ENCODE peak calls at places on chromosomes 6 and 20, in nine cellular contexts. M is hepatocyte, Z is astrocyte, P is RWPE1, V is foreskin fibroblast, J is progenitor cell of endocrine pancreas, R is transverse colon, W is fibroblast of pulmonary artery, N is AG10803. B is an unnamed sample.
A peak's percentile ranks its signal among the peaks of the same experiment; 100 is the strongest.

GRCh38 chr6:117352466-117353081 is 73.2 kb downstream of the ROS1 start:
- DNase-seq in R (no peak), W (peak; percentile 50), M (peak; percentile 37), P (peak; percentile 36), N (peak; percentile 16), V (peak; percentile 12), J (no peak), Z (peak; percentile 16), B (peak; percentile 32)

GRCh38 chr6:158622545-158623190 is 21.9 kb downstream of the DYNLT1 start:
- DNase-seq in Z (no peak), P (no peak), N (no peak), R (no peak), M (no peak), V (no peak), W (no peak), J (no peak), B (no peak)

GRCh38 chr6:16559091-16559490 is 202.2 kb downstream of the ATXN1 start:
- DNase-seq in P (no peak), Z (no peak), W (peak; percentile 15), J (no peak), R (no peak), N (no peak), M (no peak), V (no peak), B (no peak)

GRCh38 chr6:37696841-37697735 is 595 bp downstream of the MDGA1 start:
- DNase-seq in N (peak; percentile 12), R (no peak), V (no peak), W (peak; percentile 10), Z (peak; percentile 12), J (peak; percentile 40), P (peak; percentile 28), M (peak; percentile 48), B (no peak)

GRCh38 chr20:19771031-19771430 is 13.0 kb downstream of the RIN2 start:
- DNase-seq in Z (no peak), J (no peak), R (no peak), V (no peak), W (no peak), P (no peak), N (no peak), M (no peak), B (no peak)

GRCh38 chr20:50247196-50248094 is 56.8 kb downstream of the CEBPB start:
- DNase-seq in R (no peak), M (no peak), J (no peak), V (no peak), N (no peak), W (no peak), P (no peak), Z (no peak), B (no peak)

GRCh38 chr6:33198853-33199436 is 1.5 kb downstream of the RXRB start:
- DNase-seq in V (no peak), J (no peak), M (no peak), Z (no peak), P (no peak), N (no peak), W (no peak), R (no peak), B (no peak)

GRCh38 chr6:134519456-134519855 is 201.5 kb upstream of the SGK1 start:
- DNase-seq in J (no peak), W (peak; percentile 89), N (no peak), P (no peak), V (no peak), R (no peak), Z (no peak), M (no peak), B (no peak)

GRCh38 chr6:80769101-80769500 is 662.6 kb downstream of the BCKDHB start:
- DNase-seq in R (no peak), J (no peak), M (no peak), Z (peak; percentile 60), P (no peak), W (no peak), V (peak; percentile 90), N (peak; percentile 84), B (no peak)

GRCh38 chr6:156699017-156699421 is 78.2 kb upstream of the ARID1B start:
- DNase-seq in N (peak; percentile 33), P (peak; percentile 78), V (peak; percentile 41), M (no peak), R (no peak), W (peak; percentile 76), Z (peak; percentile 82), J (no peak), B (peak; percentile 90)

GRCh38 chr6:3683331-3683730 is 68.2 kb downstream of the PXDC1 start:
- DNase-seq in Z (no peak), N (no peak), V (no peak), M (no peak), J (no peak), W (no peak), P (no peak), R (no peak), B (no peak)

GRCh38 chr6:136012198-136012884 is 160.8 kb downstream of the PDE7B start:
- DNase-seq in R (no peak), M (no peak), Z (peak; percentile 96), N (peak; percentile 74), J (no peak), V (peak; percentile 62), P (peak; percentile 5), W (peak; percentile 88), B (peak; percentile 43)

GRCh38 chr6:42047220-42047590 is 3.1 kb upstream of the TAF8 start:
- DNase-seq in W (no peak), P (no peak), N (no peak), M (no peak), J (no peak), Z (no peak), R (no peak), V (no peak), B (peak; percentile 17)

GRCh38 chr6:42049116-42049809 is 1.1 kb upstream of the TAF8 start:
- DNase-seq in Z (no peak), J (no peak), N (no peak), P (no peak), R (no peak), W (no peak), V (no peak), M (no peak), B (no peak)

GRCh38 chr6:42050011-42050896 is at the start of gene TAF8:
- DNase-seq in M (peak; percentile 95), R (peak; percentile 93), N (peak; percentile 90), P (peak; percentile 94), V (peak; percentile 92), J (peak; percentile 73), W (peak; percentile 94), Z (peak; percentile 88), B (peak; percentile 93)

GRCh38 chr6:42047790-42048405 is 2.4 kb upstream of the TAF8 start:
- DNase-seq in N (no peak), V (no peak), J (no peak), P (no peak), R (no peak), Z (no peak), W (no peak), M (no peak), B (no peak)

DNA sequence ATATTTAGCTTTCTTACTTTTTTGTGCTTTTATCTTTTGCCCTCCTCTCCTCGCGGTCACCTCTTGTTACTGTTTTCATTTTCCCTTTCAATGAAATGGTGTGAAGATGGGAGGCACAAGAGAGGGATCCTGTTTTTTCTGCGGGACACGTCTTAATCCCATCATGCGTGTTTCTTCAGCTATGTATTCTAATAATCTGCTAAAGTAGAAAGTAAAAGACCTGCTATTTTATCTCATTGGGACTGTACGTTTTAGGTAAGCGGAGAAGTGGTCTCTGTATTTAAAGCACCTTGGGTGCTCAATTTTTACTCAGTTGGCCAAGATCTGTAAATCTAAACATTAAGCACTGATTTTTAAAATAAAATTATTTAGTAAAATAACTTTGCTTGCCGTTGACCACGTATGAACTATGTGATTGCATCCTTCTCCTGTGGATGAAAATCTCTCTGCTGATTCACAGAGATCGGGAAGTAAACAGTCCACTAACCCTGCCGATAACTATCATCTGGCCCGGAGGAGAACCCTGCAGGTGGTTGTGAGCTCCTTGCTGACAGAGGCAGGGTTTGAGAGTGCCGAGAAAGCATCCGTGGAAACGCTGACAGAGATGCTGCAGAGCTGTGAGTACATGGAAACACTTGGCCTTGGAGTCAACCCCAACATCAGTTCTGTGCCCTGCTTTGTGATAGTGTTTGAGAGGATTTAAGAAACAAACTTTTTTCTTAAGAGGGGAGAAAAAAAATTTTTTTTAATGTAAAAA is 751 bp downstream of the TAF8 start:
- DNase-seq in P (no peak), M (no peak), W (no peak), Z (no peak), R (no peak), V (no peak), J (no peak), N (no peak), B (no peak)
- TF ChIP-seq CTCF in P (no peak), M (no peak), W (no peak), Z (no peak), R (no peak), V (no peak), J (no peak), N (no peak), B (no peak)

GRCh38 chr20:36135821-36136220 is 18.7 kb upstream of the EPB41L1 start:
- DNase-seq in W (no peak), J (no peak), V (no peak), P (no peak), Z (no peak), R (no peak), M (no peak), N (no peak), B (no peak)

GRCh38 chr20:36144336-36144735 is 10.2 kb upstream of the EPB41L1 start:
- DNase-seq in P (no peak), N (no peak), J (no peak), R (no peak), Z (no peak), M (no peak), W (no peak), V (no peak), B (no peak)

GRCh38 chr20:36145877-36146707 is 8.4 kb upstream of the EPB41L1 start:
- DNase-seq in J (no peak), P (no peak), M (no peak), W (no peak), Z (peak; percentile 23), V (no peak), R (no peak), N (no peak), B (no peak)

GRCh38 chr20:36141310-36141709 is 13.2 kb upstream of the EPB41L1 start:
- DNase-seq in J (no peak), M (no peak), W (no peak), Z (no peak), R (no peak), N (no peak), V (no peak), P (no peak), B (no peak)
- TF ChIP-seq CTCF in J (no peak), M (no peak), W (no peak), Z (no peak), R (no peak), N (no peak), V (no peak), P (no peak), B (no peak)

DNA sequence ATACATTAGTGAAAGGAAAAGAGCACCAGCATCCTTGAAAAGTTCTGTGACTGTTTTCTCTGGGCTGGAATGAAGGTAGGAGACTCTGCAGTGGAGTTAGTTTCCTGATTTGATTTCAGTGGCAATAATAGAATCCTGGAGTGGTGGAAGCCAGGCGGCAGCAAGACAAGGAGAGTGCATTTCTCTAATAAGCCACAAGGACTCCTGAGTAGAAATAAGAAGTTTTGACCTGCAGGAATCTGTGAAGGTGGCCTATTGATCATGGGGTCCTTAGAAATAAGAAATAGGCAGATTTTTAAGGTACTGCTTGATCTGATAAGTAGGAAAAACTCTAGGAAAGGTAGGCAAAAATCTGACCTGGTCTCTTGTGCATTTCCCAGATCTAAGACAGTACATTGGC is 68.4 kb upstream of the ELOVL5 start:
- DNase-seq in V (no peak), P (no peak), M (no peak), W (no peak), J (no peak), N (no peak), Z (no peak), R (no peak), B (no peak)
- TF ChIP-seq CTCF in V (no peak), P (no peak), M (no peak), W (peak; percentile 3), J (peak; percentile 27), N (peak; percentile 6), Z (no peak), R (no peak), B (no peak)

GRCh38 chr20:56769971-56770570 is 141.0 kb downstream of the TFAP2C start:
- DNase-seq in R (no peak), N (no peak), M (no peak), V (no peak), W (no peak), Z (peak; percentile 77), J (no peak), P (no peak), B (no peak)
- TF ChIP-seq CTCF in R (no peak), N (no peak), M (no peak), V (no peak), W (no peak), Z (no peak), J (no peak), P (no peak), B (no peak)